ENCODE peak calls at places on chromosomes 5 and 9, in four cellular contexts. One of them, this sample, is unnamed.

GRCh38 chr5:6525910-6526309 is 77.3 kb downstream of the UBE2QL1 start:
- DNase-seq in mesendoderm: peak; percentile 70
- DNase-seq in neuronal stem cell: peak; percentile 48
- DNase-seq in H9: peak; percentile 61
- DNase-seq in this sample: peak; percentile 1

GRCh38 chr5:38553001-38553521 is 3.4 kb downstream of the LIFR start:
- DNase-seq in mesendoderm: peak; percentile 80
- DNase-seq in neuronal stem cell: no peak
- DNase-seq in H9: no peak
- DNase-seq in this sample: no peak

GRCh38 chr5:52051759-52052158 is 668.5 kb downstream of the ISL1 start:
- DNase-seq in mesendoderm: no peak
- DNase-seq in neuronal stem cell: no peak
- DNase-seq in H9: no peak
- DNase-seq in this sample: no peak

GRCh38 chr9:137514691-137515337 is 35.4 kb downstream of the PNPLA7 start:
- DNase-seq in mesendoderm: no peak
- DNase-seq in neuronal stem cell: no peak
- DNase-seq in H9: no peak
- DNase-seq in this sample: no peak

GRCh38 chr5:141814064-141814982 is 63.9 kb downstream of the PCDH1 start:
- DNase-seq in mesendoderm: peak; percentile 84
- DNase-seq in neuronal stem cell: peak; percentile 64
- DNase-seq in H9: peak; percentile 89
- DNase-seq in this sample: no peak

GRCh38 chr5:154166901-154167791 is 23.4 kb upstream of the GALNT10 start:
- DNase-seq in mesendoderm: peak; percentile 67
- DNase-seq in neuronal stem cell: no peak
- DNase-seq in H9: peak; percentile 49
- DNase-seq in this sample: no peak

GRCh38 chr5:135242021-135242480 is 157.0 kb downstream of the MACROH2A1 start:
- DNase-seq in mesendoderm: no peak
- DNase-seq in neuronal stem cell: no peak
- DNase-seq in H9: peak; percentile 10
- DNase-seq in this sample: peak; percentile 64

GRCh38 chr9:22742401-22742800 is 295.8 kb downstream of the DMRTA1 start:
- DNase-seq in mesendoderm: no peak
- DNase-seq in neuronal stem cell: no peak
- DNase-seq in H9: no peak
- DNase-seq in this sample: no peak

GRCh38 chr9:93592389-93593021 is 16.1 kb downstream of the PHF2 start:
- DNase-seq in mesendoderm: peak; percentile 86
- DNase-seq in neuronal stem cell: no peak
- DNase-seq in H9: peak; percentile 85
- DNase-seq in this sample: no peak

GRCh38 chr9:108269421-108269820 is 586.4 kb downstream of the ACTL7B start:
- DNase-seq in mesendoderm: no peak
- DNase-seq in neuronal stem cell: no peak
- DNase-seq in H9: no peak
- DNase-seq in this sample: no peak

GRCh38 chr9:105269593-105269992 is 25.1 kb downstream of the SLC44A1 start:
- DNase-seq in mesendoderm: no peak
- DNase-seq in neuronal stem cell: no peak
- DNase-seq in H9: no peak
- DNase-seq in this sample: no peak

GRCh38 chr5:545641-546375 is 21.6 kb upstream of the SLC9A3 start:
- DNase-seq in mesendoderm: no peak
- DNase-seq in neuronal stem cell: no peak
- DNase-seq in H9: no peak
- DNase-seq in this sample: no peak

GRCh38 chr5:96228449-96228848 is 204.6 kb downstream of the PCSK1 start:
- DNase-seq in mesendoderm: no peak
- DNase-seq in neuronal stem cell: no peak
- DNase-seq in H9: no peak
- DNase-seq in this sample: peak; percentile 49

GRCh38 chr9:74133921-74134320 is 363.2 kb upstream of the RORB start:
- DNase-seq in mesendoderm: no peak
- DNase-seq in neuronal stem cell: no peak
- DNase-seq in H9: no peak
- DNase-seq in this sample: no peak

GRCh38 chr5:14490309-14490711 is 91.3 kb upstream of the OTULINL start:
- DNase-seq in mesendoderm: no peak
- DNase-seq in neuronal stem cell: no peak
- DNase-seq in H9: no peak
- DNase-seq in this sample: no peak

GRCh38 chr9:93572636-93573035 is 3.7 kb upstream of the PHF2 start:
- DNase-seq in mesendoderm: no peak
- DNase-seq in neuronal stem cell: no peak
- DNase-seq in H9: no peak
- DNase-seq in this sample: no peak

GRCh38 chr9:108710424-108710823 is 145.4 kb downstream of the ACTL7B start:
- DNase-seq in mesendoderm: no peak
- DNase-seq in neuronal stem cell: no peak
- DNase-seq in H9: no peak
- DNase-seq in this sample: no peak

GRCh38 chr5:132233081-132233480 is 5.4 kb upstream of the P4HA2 start:
- DNase-seq in mesendoderm: no peak
- DNase-seq in neuronal stem cell: no peak
- DNase-seq in H9: no peak
- DNase-seq in this sample: no peak

GRCh38 chr5:10528056-10528816 is 35.6 kb upstream of the ANKRD33B start:
- DNase-seq in mesendoderm: no peak
- DNase-seq in neuronal stem cell: no peak
- DNase-seq in H9: no peak
- DNase-seq in this sample: peak; percentile 60

GRCh38 chr9:20570086-20570485 is 52.2 kb downstream of the MLLT3 start:
- DNase-seq in mesendoderm: no peak
- DNase-seq in neuronal stem cell: no peak
- DNase-seq in H9: no peak
- DNase-seq in this sample: peak; percentile 51

GRCh38 chr5:170591055-170591454 is 87.2 kb downstream of the KCNIP1 start:
- DNase-seq in mesendoderm: no peak
- DNase-seq in neuronal stem cell: no peak
- DNase-seq in H9: no peak
- DNase-seq in this sample: no peak

GRCh38 chr9:91560301-91560700 is 136.7 kb upstream of the NFIL3 start:
- DNase-seq in mesendoderm: peak; percentile 69
- DNase-seq in neuronal stem cell: no peak
- DNase-seq in H9: no peak
- DNase-seq in this sample: peak; percentile 41

GRCh38 chr9:136619742-136620440 is 42.8 kb upstream of the EGFL7 start:
- DNase-seq in mesendoderm: no peak
- DNase-seq in neuronal stem cell: no peak
- DNase-seq in H9: no peak
- DNase-seq in this sample: peak; percentile 51

GRCh38 chr5:42570946-42571625 is 147.8 kb downstream of the GHR start:
- DNase-seq in mesendoderm: no peak
- DNase-seq in neuronal stem cell: no peak
- DNase-seq in H9: no peak
- DNase-seq in this sample: peak; percentile 1

GRCh38 chr5:74409166-74409706 is 231.3 kb downstream of the ENC1 start:
- DNase-seq in mesendoderm: no peak
- DNase-seq in neuronal stem cell: no peak
- DNase-seq in H9: no peak
- DNase-seq in this sample: no peak

GRCh38 chr9:134406366-134407122 is 80.3 kb downstream of the RXRA start:
- DNase-seq in mesendoderm: no peak
- DNase-seq in neuronal stem cell: no peak
- DNase-seq in H9: no peak
- DNase-seq in this sample: no peak
- H2AK5ac ChIP-seq in mesendoderm: no peak overlapping the region
- H2AK5ac ChIP-seq in neuronal stem cell: peak overlapping the region; percentile 79
- H2AK5ac ChIP-seq in H9: no peak overlapping the region
- H2AK5ac ChIP-seq in this sample: peak overlapping the region; percentile 97

DNA sequence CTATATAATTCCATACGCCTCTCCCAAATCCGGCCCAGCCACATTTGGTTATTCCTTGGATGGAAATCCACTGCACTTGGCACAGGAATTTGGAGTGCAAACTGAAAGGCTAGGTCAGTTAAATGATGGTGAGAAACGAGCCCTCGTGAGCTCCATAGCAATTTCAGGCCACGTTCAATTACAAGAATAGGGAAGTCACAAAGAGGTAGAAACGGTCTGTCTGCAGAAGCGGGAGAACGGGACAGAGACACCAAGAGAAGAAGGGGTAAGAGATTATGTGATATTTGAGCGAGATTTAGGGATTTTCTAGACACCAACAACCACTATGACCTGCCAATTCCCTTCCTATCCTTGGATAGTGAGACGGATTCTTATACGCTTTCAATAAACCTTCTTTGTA is 118.6 kb downstream of the ZNF608 start:
- DNase-seq in mesendoderm: no peak
- DNase-seq in neuronal stem cell: no peak
- DNase-seq in H9: no peak
- DNase-seq in this sample: no peak
- H2AK5ac ChIP-seq in mesendoderm: peak overlapping the region; percentile 20
- H2AK5ac ChIP-seq in neuronal stem cell: no peak overlapping the region
- H2AK5ac ChIP-seq in H9: no peak overlapping the region
- H2AK5ac ChIP-seq in this sample: peak overlapping the region; percentile 95

DNA sequence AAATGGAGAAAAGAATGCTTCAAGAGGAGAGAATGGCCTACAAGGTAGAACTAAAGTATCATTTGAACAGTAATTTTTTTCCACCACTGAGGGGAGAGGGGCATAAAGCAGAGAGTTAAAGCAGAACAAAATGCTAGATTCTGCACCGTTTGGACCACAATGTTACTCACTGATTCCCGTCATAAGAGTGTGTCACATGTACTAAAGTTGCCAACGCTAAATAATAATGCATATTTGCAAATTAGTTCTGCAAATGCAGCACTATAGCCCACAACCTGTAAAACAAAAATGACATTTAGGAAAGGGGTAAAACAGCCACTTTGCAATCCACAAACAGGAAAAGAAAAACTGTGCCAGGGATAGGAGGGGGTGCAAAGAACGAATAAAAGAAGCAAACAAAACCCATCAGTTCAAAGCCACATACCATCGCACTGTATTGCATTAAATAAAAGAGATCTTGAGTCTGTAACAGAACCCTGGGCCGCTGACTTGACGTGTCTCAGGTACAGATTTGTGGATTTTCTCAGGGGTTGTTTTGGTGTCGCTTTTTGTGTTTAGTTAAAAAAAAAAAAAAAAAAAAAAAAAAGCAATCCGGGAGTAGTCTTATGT is 7.7 kb upstream of the NFIB start:
- DNase-seq in mesendoderm: no peak
- DNase-seq in neuronal stem cell: no peak
- DNase-seq in H9: no peak
- DNase-seq in this sample: no peak
- H2AK5ac ChIP-seq in mesendoderm: peak overlapping the region; percentile 39
- H2AK5ac ChIP-seq in neuronal stem cell: no peak overlapping the region
- H2AK5ac ChIP-seq in H9: no peak overlapping the region
- H2AK5ac ChIP-seq in this sample: no peak overlapping the region

GRCh38 chr9:126521976-126522590 is 91.6 kb upstream of the LMX1B start:
- DNase-seq in mesendoderm: no peak
- DNase-seq in neuronal stem cell: no peak
- DNase-seq in H9: no peak
- DNase-seq in this sample: no peak
- H2AK5ac ChIP-seq in mesendoderm: no peak overlapping the region
- H2AK5ac ChIP-seq in neuronal stem cell: peak overlapping the region; percentile 94
- H2AK5ac ChIP-seq in H9: no peak overlapping the region
- H2AK5ac ChIP-seq in this sample: no peak overlapping the region

DNA sequence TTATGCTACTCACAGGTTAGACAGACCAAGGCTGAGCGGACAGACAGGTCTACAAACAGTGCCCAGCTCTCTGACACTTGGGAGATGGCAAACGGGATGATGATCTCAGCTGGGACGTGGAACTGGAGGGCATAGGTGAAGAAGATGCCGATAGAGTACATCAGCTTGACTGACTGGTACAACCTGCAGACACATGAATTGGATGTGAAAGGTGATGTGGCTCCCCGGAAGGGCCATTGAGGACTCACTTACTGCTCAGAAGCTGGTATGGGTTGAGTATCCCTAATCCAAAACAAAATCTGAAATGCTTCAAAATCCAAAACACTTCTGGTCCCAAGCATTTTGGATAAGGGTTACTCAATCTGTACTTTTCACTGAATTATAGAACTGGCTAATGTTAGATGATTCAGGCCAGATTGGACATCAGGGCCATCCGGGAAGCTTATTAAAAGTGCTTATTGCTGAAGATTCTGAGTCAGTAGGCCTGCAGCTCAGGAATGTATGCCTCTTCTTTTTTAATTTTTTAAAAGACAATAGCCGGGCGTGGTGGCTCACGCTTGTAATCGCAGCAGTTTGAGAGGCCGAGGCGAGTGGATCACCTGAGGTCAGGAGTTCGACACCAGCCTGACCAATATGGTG is 22.4 kb downstream of the SLC36A3 start:
- DNase-seq in mesendoderm: no peak
- DNase-seq in neuronal stem cell: no peak
- DNase-seq in H9: no peak
- DNase-seq in this sample: no peak
- H2AK5ac ChIP-seq in mesendoderm: no peak overlapping the region
- H2AK5ac ChIP-seq in neuronal stem cell: no peak overlapping the region
- H2AK5ac ChIP-seq in H9: no peak overlapping the region
- H2AK5ac ChIP-seq in this sample: no peak overlapping the region

DNA sequence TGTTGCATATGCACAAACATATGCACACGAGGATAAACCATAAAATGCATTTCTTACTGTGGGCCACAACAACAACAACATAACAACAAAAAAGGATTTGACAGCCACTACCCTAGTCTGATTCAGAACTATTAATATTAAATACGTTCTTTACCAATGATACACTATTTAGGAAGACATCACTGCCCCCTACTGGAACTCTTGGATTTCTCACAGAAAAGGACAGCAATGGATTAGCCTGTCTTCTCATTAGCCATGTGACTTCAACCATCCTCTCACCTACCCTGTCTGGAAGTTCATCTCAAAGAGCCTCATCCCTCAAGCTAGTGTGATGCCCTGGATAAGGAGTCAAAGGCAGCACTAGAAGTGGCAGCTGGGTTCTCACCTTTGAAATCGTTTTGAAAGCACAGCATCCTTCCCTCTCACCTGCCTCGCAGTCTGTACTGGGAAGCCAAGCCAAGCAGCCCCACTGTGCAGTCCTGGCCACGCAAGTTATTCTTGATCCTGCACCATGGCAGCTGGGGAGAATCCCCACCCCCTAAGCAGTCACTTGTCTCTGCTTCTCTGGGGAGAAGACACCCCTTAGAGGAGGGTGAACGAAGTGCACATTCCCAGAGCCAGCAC is 64.6 kb downstream of the SH3TC2 start:
- DNase-seq in mesendoderm: peak; percentile 79
- DNase-seq in neuronal stem cell: peak; percentile 20
- DNase-seq in H9: no peak
- DNase-seq in this sample: peak; percentile 75
- H2AK5ac ChIP-seq in mesendoderm: no peak overlapping the region
- H2AK5ac ChIP-seq in neuronal stem cell: no peak overlapping the region
- H2AK5ac ChIP-seq in H9: no peak overlapping the region
- H2AK5ac ChIP-seq in this sample: peak overlapping the region; percentile 96

This sample was measured in IMR-90.